ENCODE peak calls at places on chromosomes 13 and 19, in ten cellular contexts. O, W, T, K, L, H, B, A, X and S are unnamed samples.

GRCh38 chr13:23866420-23867026 is 22.7 kb downstream of the MIPEP start:
- DNase-seq in O (no peak), W (no peak), T (no peak), K (peak; percentile 31), L (no peak), H (no peak), B (no peak), A (no peak), X (no peak), S (no peak)

GRCh38 chr19:5575553-5575952 is 7.8 kb upstream of the TINCR start:
- DNase-seq in O (no peak), W (no peak), T (no peak), K (no peak), L (no peak), H (no peak), B (no peak), A (no peak), X (no peak), S (no peak)

GRCh38 chr13:28059214-28059613 is 41.2 kb downstream of the FLT3 start:
- DNase-seq in O (peak; percentile 61), W (peak; percentile 49), T (no peak), K (peak; percentile 7), L (peak; percentile 29), H (peak; percentile 73), B (no peak), A (peak; percentile 19), X (no peak), S (no peak)

GRCh38 chr19:51480590-51480989 is 2.3 kb downstream of the CEACAM18 start:
- DNase-seq in O (no peak), W (no peak), T (no peak), K (peak; percentile 4), L (no peak), H (no peak), B (no peak), A (no peak), X (no peak), S (no peak)

GRCh38 chr13:39144941-39145533 is 106.8 kb downstream of the NHLRC3 start:
- DNase-seq in O (peak; percentile 32), W (peak; percentile 76), T (peak; percentile 28), K (peak; percentile 84), L (no peak), H (peak; percentile 22), B (no peak), A (no peak), X (peak; percentile 60), S (peak; percentile 42)

GRCh38 chr19:40771101-40771539 is 4.2 kb upstream of the MIA start:
- DNase-seq in O (no peak), W (no peak), T (no peak), K (no peak), L (no peak), H (no peak), B (no peak), A (no peak), X (no peak), S (no peak)

GRCh38 chr13:30616927-30617314 is 799 bp upstream of the USPL1 start:
- DNase-seq in O (no peak), W (peak; percentile 74), T (peak; percentile 87), K (peak; percentile 94), L (peak; percentile 26), H (peak; percentile 81), B (peak; percentile 42), A (peak; percentile 32), X (peak; percentile 77), S (peak; percentile 59)

GRCh38 chr19:11090264-11091032 is 1.2 kb downstream of the LDLR start:
- DNase-seq in O (peak; percentile 100), W (peak; percentile 98), T (peak; percentile 91), K (peak; percentile 90), L (peak; percentile 99), H (peak; percentile 99), B (peak; percentile 97), A (peak; percentile 97), X (peak; percentile 97), S (peak; percentile 99)

GRCh38 chr19:10763828-10764339 is 46.0 kb downstream of the DNM2 start:
- DNase-seq in O (no peak), W (no peak), T (no peak), K (no peak), L (no peak), H (no peak), B (no peak), A (no peak), X (no peak), S (no peak)

GRCh38 chr13:113552786-113553540 is 31.6 kb upstream of the TFDP1 start:
- DNase-seq in O (no peak), W (no peak), T (no peak), K (no peak), L (no peak), H (no peak), B (no peak), A (no peak), X (no peak), S (no peak)

GRCh38 chr19:12939292-12939606 is 840 bp downstream of the CALR start:
- DNase-seq in O (peak; percentile 42), W (peak; percentile 50), T (no peak), K (peak; percentile 56), L (no peak), H (no peak), B (no peak), A (no peak), X (no peak), S (no peak)

GRCh38 chr13:99869830-99870229 is 101.7 kb downstream of the ZIC5 start:
- DNase-seq in O (no peak), W (no peak), T (no peak), K (no peak), L (no peak), H (no peak), B (no peak), A (no peak), X (no peak), S (no peak)

GRCh38 chr13:57787058-57787791 is 155.7 kb downstream of the PCDH17 start:
- DNase-seq in O (no peak), W (no peak), T (no peak), K (no peak), L (no peak), H (no peak), B (no peak), A (no peak), X (no peak), S (no peak)

GRCh38 chr19:50358483-50359431 is 6.7 kb downstream of the NAPSA start:
- DNase-seq in O (peak; percentile 84), W (no peak), T (peak; percentile 46), K (peak; percentile 46), L (peak; percentile 64), H (no peak), B (peak; percentile 74), A (peak; percentile 70), X (peak; percentile 51), S (peak; percentile 86)

GRCh38 chr13:30191491-30192100 is 115.8 kb downstream of the KATNAL1 start:
- DNase-seq in O (no peak), W (peak; percentile 45), T (no peak), K (no peak), L (no peak), H (no peak), B (no peak), A (no peak), X (no peak), S (no peak)

GRCh38 chr13:105804561-105805190 is 730.8 kb downstream of the EFNB2 start:
- DNase-seq in O (no peak), W (peak; percentile 57), T (no peak), K (peak; percentile 0), L (no peak), H (no peak), B (no peak), A (no peak), X (peak; percentile 39), S (no peak)

GRCh38 chr13:80012281-80012680 is 328.6 kb downstream of the SPRY2 start:
- DNase-seq in O (no peak), W (no peak), T (no peak), K (no peak), L (no peak), H (no peak), B (no peak), A (no peak), X (no peak), S (no peak)

GRCh38 chr19:3478409-3479176 is 1.7 kb downstream of the SMIM24 start:
- DNase-seq in O (no peak), W (no peak), T (no peak), K (no peak), L (no peak), H (peak; percentile 28), B (no peak), A (no peak), X (no peak), S (no peak)

GRCh38 chr19:50224986-50225747 is 21.7 kb downstream of the MYH14 start:
- DNase-seq in O (no peak), W (no peak), T (peak; percentile 6), K (no peak), L (no peak), H (no peak), B (no peak), A (no peak), X (no peak), S (peak; percentile 76)

GRCh38 chr19:41784337-41785239 is 11.8 kb upstream of the CEACAM3 start:
- DNase-seq in O (no peak), W (no peak), T (no peak), K (no peak), L (no peak), H (peak; percentile 96), B (no peak), A (no peak), X (no peak), S (no peak)

GRCh38 chr19:50325310-50326100 is 3.7 kb downstream of the KCNC3 start:
- DNase-seq in O (peak; percentile 80), W (peak; percentile 33), T (peak; percentile 44), K (peak; percentile 3), L (peak; percentile 62), H (peak; percentile 27), B (peak; percentile 66), A (peak; percentile 58), X (peak; percentile 85), S (peak; percentile 83)